ENCODE peak calls at places on chromosomes 1 and 21, in four cellular contexts. One of them, this sample, is unnamed.

GRCh38 chr1:43933386-43934278 is at the start of gene ARTN:
- ATAC-seq in T-helper 17 cell: peak; percentile 30
- ATAC-seq in CD4-positive, alpha-beta T cell: peak; percentile 21
- ATAC-seq in CD4-positive, CD25-positive, alpha-beta regulatory T cell: no peak
- ATAC-seq in this sample: peak; percentile 2

GRCh38 chr1:94727846-94728715 is 92.1 kb upstream of the SLC44A3 start:
- ATAC-seq in CD4-positive, alpha-beta T cell: no peak
- ATAC-seq in CD4-positive, CD25-positive, alpha-beta regulatory T cell: no peak
- ATAC-seq in T-helper 17 cell: no peak
- ATAC-seq in this sample: no peak

GRCh38 chr1:8669608-8670335 is 147.7 kb downstream of the RERE start:
- ATAC-seq in T-helper 17 cell: no peak
- ATAC-seq in CD4-positive, alpha-beta T cell: no peak
- ATAC-seq in CD4-positive, CD25-positive, alpha-beta regulatory T cell: no peak
- ATAC-seq in this sample: peak; percentile 42

GRCh38 chr1:240093120-240093961 is 1.7 kb downstream of the FMN2 start:
- ATAC-seq in CD4-positive, CD25-positive, alpha-beta regulatory T cell: no peak
- ATAC-seq in T-helper 17 cell: no peak
- ATAC-seq in CD4-positive, alpha-beta T cell: no peak
- ATAC-seq in this sample: no peak

GRCh38 chr21:35382696-35383095 is 333.6 kb upstream of the RUNX1 start:
- ATAC-seq in T-helper 17 cell: no peak
- ATAC-seq in CD4-positive, alpha-beta T cell: no peak
- ATAC-seq in CD4-positive, CD25-positive, alpha-beta regulatory T cell: no peak
- ATAC-seq in this sample: no peak

GRCh38 chr1:30929135-30929889 is 20.8 kb upstream of the SDC3 start:
- ATAC-seq in CD4-positive, alpha-beta T cell: peak; percentile 75
- ATAC-seq in T-helper 17 cell: peak; percentile 78
- ATAC-seq in CD4-positive, CD25-positive, alpha-beta regulatory T cell: peak; percentile 54
- ATAC-seq in this sample: peak; percentile 61

GRCh38 chr1:225877570-225877969 is 4.6 kb downstream of the TMEM63A start:
- ATAC-seq in T-helper 17 cell: no peak
- ATAC-seq in CD4-positive, CD25-positive, alpha-beta regulatory T cell: no peak
- ATAC-seq in CD4-positive, alpha-beta T cell: no peak
- ATAC-seq in this sample: no peak

GRCh38 chr21:39885119-39885848 is 18.0 kb downstream of the PCP4 start:
- ATAC-seq in T-helper 17 cell: no peak
- ATAC-seq in CD4-positive, CD25-positive, alpha-beta regulatory T cell: no peak
- ATAC-seq in CD4-positive, alpha-beta T cell: no peak
- ATAC-seq in this sample: no peak

GRCh38 chr21:31780944-31781343 is 49.0 kb upstream of the SCAF4 start:
- ATAC-seq in CD4-positive, alpha-beta T cell: no peak
- ATAC-seq in T-helper 17 cell: no peak
- ATAC-seq in CD4-positive, CD25-positive, alpha-beta regulatory T cell: no peak
- ATAC-seq in this sample: no peak

GRCh38 chr21:45467221-45467779 is 62.3 kb downstream of the COL18A1 start:
- ATAC-seq in CD4-positive, alpha-beta T cell: no peak
- ATAC-seq in T-helper 17 cell: no peak
- ATAC-seq in CD4-positive, CD25-positive, alpha-beta regulatory T cell: no peak
- ATAC-seq in this sample: no peak

GRCh38 chr1:233654667-233655432 is 40.9 kb downstream of the KCNK1 start:
- ATAC-seq in CD4-positive, CD25-positive, alpha-beta regulatory T cell: no peak
- ATAC-seq in T-helper 17 cell: no peak
- ATAC-seq in CD4-positive, alpha-beta T cell: no peak
- ATAC-seq in this sample: peak; percentile 41

GRCh38 chr1:8420318-8420717 is 102.4 kb downstream of the SLC45A1 start:
- ATAC-seq in CD4-positive, alpha-beta T cell: no peak
- ATAC-seq in T-helper 17 cell: no peak
- ATAC-seq in CD4-positive, CD25-positive, alpha-beta regulatory T cell: no peak
- ATAC-seq in this sample: no peak

GRCh38 chr1:172340520-172340919 is 80.0 kb upstream of the C1orf105 start:
- ATAC-seq in CD4-positive, CD25-positive, alpha-beta regulatory T cell: no peak
- ATAC-seq in CD4-positive, alpha-beta T cell: no peak
- ATAC-seq in T-helper 17 cell: no peak
- ATAC-seq in this sample: peak; percentile 58

GRCh38 chr1:114651893-114652292 is 18.0 kb downstream of the DENND2C start:
- ATAC-seq in CD4-positive, alpha-beta T cell: no peak
- ATAC-seq in CD4-positive, CD25-positive, alpha-beta regulatory T cell: no peak
- ATAC-seq in T-helper 17 cell: no peak
- ATAC-seq in this sample: no peak

GRCh38 chr1:3121401-3122215 is 52.6 kb downstream of the PRDM16 start:
- ATAC-seq in CD4-positive, alpha-beta T cell: no peak
- ATAC-seq in CD4-positive, CD25-positive, alpha-beta regulatory T cell: no peak
- ATAC-seq in T-helper 17 cell: no peak
- ATAC-seq in this sample: no peak

GRCh38 chr1:8015036-8015808 is 10.9 kb downstream of the ERRFI1 start:
- ATAC-seq in CD4-positive, alpha-beta T cell: peak; percentile 70
- ATAC-seq in T-helper 17 cell: peak; percentile 51
- ATAC-seq in CD4-positive, CD25-positive, alpha-beta regulatory T cell: peak; percentile 66
- ATAC-seq in this sample: peak; percentile 60

GRCh38 chr1:37851271-37851670 is 8.1 kb downstream of the MTF1 start:
- ATAC-seq in CD4-positive, alpha-beta T cell: no peak
- ATAC-seq in CD4-positive, CD25-positive, alpha-beta regulatory T cell: no peak
- ATAC-seq in T-helper 17 cell: no peak
- ATAC-seq in this sample: no peak

GRCh38 chr1:21641967-21642366 is 27.2 kb downstream of the RAP1GAP start:
- ATAC-seq in T-helper 17 cell: no peak
- ATAC-seq in CD4-positive, alpha-beta T cell: no peak
- ATAC-seq in CD4-positive, CD25-positive, alpha-beta regulatory T cell: no peak
- ATAC-seq in this sample: no peak

GRCh38 chr1:161771973-161772372 is 5.9 kb downstream of the ATF6 start:
- ATAC-seq in CD4-positive, CD25-positive, alpha-beta regulatory T cell: peak; percentile 25
- ATAC-seq in T-helper 17 cell: peak; percentile 24
- ATAC-seq in CD4-positive, alpha-beta T cell: no peak
- ATAC-seq in this sample: no peak

GRCh38 chr1:101996830-101997485 is at the start of gene OLFM3:
- ATAC-seq in CD4-positive, alpha-beta T cell: no peak
- ATAC-seq in CD4-positive, CD25-positive, alpha-beta regulatory T cell: no peak
- ATAC-seq in T-helper 17 cell: no peak
- ATAC-seq in this sample: no peak

GRCh38 chr1:203406446-203407045 is 55.6 kb upstream of the FMOD start:
- ATAC-seq in T-helper 17 cell: no peak
- ATAC-seq in CD4-positive, CD25-positive, alpha-beta regulatory T cell: no peak
- ATAC-seq in CD4-positive, alpha-beta T cell: no peak
- ATAC-seq in this sample: no peak

GRCh38 chr1:187909382-187909781 is 1080.6 kb downstream of the PLA2G4A start:
- ATAC-seq in T-helper 17 cell: no peak
- ATAC-seq in CD4-positive, alpha-beta T cell: no peak
- ATAC-seq in CD4-positive, CD25-positive, alpha-beta regulatory T cell: no peak
- ATAC-seq in this sample: no peak

GRCh38 chr1:76144233-76144632 is 69.7 kb downstream of the ST6GALNAC3 start:
- ATAC-seq in CD4-positive, alpha-beta T cell: no peak
- ATAC-seq in CD4-positive, CD25-positive, alpha-beta regulatory T cell: no peak
- ATAC-seq in T-helper 17 cell: no peak
- ATAC-seq in this sample: no peak

GRCh38 chr1:230495891-230496385 is 69.8 kb upstream of the PGBD5 start:
- ATAC-seq in CD4-positive, alpha-beta T cell: no peak
- ATAC-seq in T-helper 17 cell: no peak
- ATAC-seq in CD4-positive, CD25-positive, alpha-beta regulatory T cell: no peak
- ATAC-seq in this sample: no peak

GRCh38 chr1:8922962-8923361 is 22.7 kb upstream of the CA6 start:
- ATAC-seq in T-helper 17 cell: no peak
- ATAC-seq in CD4-positive, alpha-beta T cell: no peak
- ATAC-seq in CD4-positive, CD25-positive, alpha-beta regulatory T cell: no peak
- ATAC-seq in this sample: no peak

GRCh38 chr1:181396171-181396670 is 87.1 kb upstream of the CACNA1E start:
- ATAC-seq in T-helper 17 cell: peak; percentile 88
- ATAC-seq in CD4-positive, CD25-positive, alpha-beta regulatory T cell: peak; percentile 87
- ATAC-seq in CD4-positive, alpha-beta T cell: peak; percentile 88
- ATAC-seq in this sample: no peak

GRCh38 chr1:15858672-15859372 is 11.3 kb downstream of the SPEN start:
- ATAC-seq in CD4-positive, CD25-positive, alpha-beta regulatory T cell: no peak
- ATAC-seq in CD4-positive, alpha-beta T cell: no peak
- ATAC-seq in T-helper 17 cell: no peak
- ATAC-seq in this sample: no peak

GRCh38 chr1:80799457-80799856 is 1001.3 kb upstream of the ADGRL2 start:
- ATAC-seq in T-helper 17 cell: no peak
- ATAC-seq in CD4-positive, CD25-positive, alpha-beta regulatory T cell: no peak
- ATAC-seq in CD4-positive, alpha-beta T cell: no peak
- ATAC-seq in this sample: no peak

GRCh38 chr1:99645199-99645598 is 714 bp upstream of the PALMD start:
- ATAC-seq in CD4-positive, CD25-positive, alpha-beta regulatory T cell: no peak
- ATAC-seq in CD4-positive, alpha-beta T cell: no peak
- ATAC-seq in T-helper 17 cell: no peak
- ATAC-seq in this sample: no peak

GRCh38 chr1:61368876-61369275 is 286.5 kb downstream of the NFIA start:
- ATAC-seq in T-helper 17 cell: no peak
- ATAC-seq in CD4-positive, alpha-beta T cell: no peak
- ATAC-seq in CD4-positive, CD25-positive, alpha-beta regulatory T cell: no peak
- ATAC-seq in this sample: no peak

GRCh38 chr21:25555492-25555891 is 51.8 kb downstream of the MRPL39 start:
- ATAC-seq in CD4-positive, CD25-positive, alpha-beta regulatory T cell: no peak
- ATAC-seq in CD4-positive, alpha-beta T cell: no peak
- ATAC-seq in T-helper 17 cell: no peak
- ATAC-seq in this sample: no peak

GRCh38 chr1:1665815-1666251 is 7.0 kb upstream of the CDK11B start:
- ATAC-seq in T-helper 17 cell: no peak
- ATAC-seq in CD4-positive, CD25-positive, alpha-beta regulatory T cell: no peak
- ATAC-seq in CD4-positive, alpha-beta T cell: no peak
- ATAC-seq in this sample: no peak

GRCh38 chr21:17947546-17947945 is 128.4 kb upstream of the C21orf91 start:
- ATAC-seq in CD4-positive, CD25-positive, alpha-beta regulatory T cell: no peak
- ATAC-seq in T-helper 17 cell: no peak
- ATAC-seq in CD4-positive, alpha-beta T cell: no peak
- ATAC-seq in this sample: no peak

GRCh38 chr1:223542831-223543230 is 122.7 kb downstream of the CAPN8 start:
- ATAC-seq in T-helper 17 cell: no peak
- ATAC-seq in CD4-positive, CD25-positive, alpha-beta regulatory T cell: no peak
- ATAC-seq in CD4-positive, alpha-beta T cell: no peak
- ATAC-seq in this sample: no peak

GRCh38 chr1:206606867-206607266 is 5.4 kb downstream of the EIF2D start:
- ATAC-seq in CD4-positive, CD25-positive, alpha-beta regulatory T cell: peak; percentile 50
- ATAC-seq in T-helper 17 cell: peak; percentile 60
- ATAC-seq in CD4-positive, alpha-beta T cell: peak; percentile 69
- ATAC-seq in this sample: no peak